ENCODE peak calls at places on chromosomes 7 and 10, in eight cellular contexts. H, J, O, V, B, M, R and E are unnamed samples.

GRCh38 chr10:119209050-119209735 is 1.8 kb downstream of the GRK5 start:
- DNase-seq in O (peak; percentile 88), H (peak; percentile 80), M (no peak), J (peak; percentile 25), V (no peak), B (peak; percentile 79), R (no peak), E (peak; percentile 67)

GRCh38 chr7:20784311-20785210 is 2.1 kb downstream of the SP8 start:
- DNase-seq in V (peak; percentile 53), M (no peak), H (no peak), J (no peak), B (no peak), O (no peak), R (peak; percentile 18), E (no peak)

GRCh38 chr7:2162959-2163358 is 69.8 kb downstream of the MAD1L1 start:
- DNase-seq in H (no peak), J (no peak), M (no peak), O (peak; percentile 55), V (no peak), R (no peak), B (no peak), E (no peak)

GRCh38 chr7:130319541-130319940 is 25.1 kb upstream of the CPA5 start:
- DNase-seq in J (no peak), M (no peak), B (no peak), H (no peak), V (no peak), O (no peak), R (no peak), E (no peak)

GRCh38 chr10:132158810-132159209 is 27.9 kb upstream of the DPYSL4 start:
- DNase-seq in M (no peak), R (no peak), O (no peak), B (no peak), V (no peak), J (no peak), H (peak; percentile 18), E (no peak)

GRCh38 chr7:54995631-54996340 is 23.0 kb upstream of the EGFR start:
- DNase-seq in J (no peak), R (no peak), H (no peak), V (peak; percentile 60), B (no peak), O (no peak), M (no peak), E (no peak)

GRCh38 chr10:122279725-122280141 is 8.6 kb downstream of the BTBD16 start:
- DNase-seq in B (peak; percentile 69), V (no peak), O (peak; percentile 60), H (no peak), M (no peak), R (no peak), J (no peak), E (no peak)

GRCh38 chr10:11533328-11533781 is 78.1 kb downstream of the USP6NL start:
- DNase-seq in O (no peak), R (no peak), B (no peak), J (no peak), H (no peak), M (no peak), V (no peak), E (no peak)

GRCh38 chr10:46268076-46268881 is 18.5 kb upstream of the ANTXRL start:
- DNase-seq in V (no peak), R (no peak), H (no peak), O (no peak), J (peak; percentile 39), B (no peak), M (no peak), E (no peak)

GRCh38 chr7:28005848-28006233 is 174.8 kb downstream of the JAZF1 start:
- DNase-seq in H (no peak), R (no peak), B (no peak), V (no peak), O (no peak), J (no peak), M (no peak), E (no peak)

GRCh38 chr7:95046494-95047240 is 139.3 kb downstream of the PPP1R9A start:
- DNase-seq in B (no peak), V (no peak), J (no peak), R (no peak), O (no peak), M (peak; percentile 60), H (no peak), E (no peak)

GRCh38 chr7:118478931-118479330 is 254.4 kb downstream of the ANKRD7 start:
- DNase-seq in B (no peak), O (no peak), M (no peak), V (no peak), H (no peak), R (no peak), J (no peak), E (no peak)

GRCh38 chr10:132392811-132393694 is 3.9 kb upstream of the PWWP2B start:
- DNase-seq in R (no peak), O (peak; percentile 51), V (no peak), B (no peak), J (no peak), M (no peak), H (peak; percentile 40), E (no peak)

GRCh38 chr7:157550300-157551275 is 213.8 kb downstream of the DNAJB6 start:
- DNase-seq in V (no peak), R (no peak), H (no peak), O (no peak), M (no peak), J (no peak), B (no peak), E (no peak)

GRCh38 chr10:61545170-61545569 is 92.0 kb upstream of the TMEM26 start:
- DNase-seq in H (no peak), V (no peak), M (no peak), O (no peak), B (no peak), R (no peak), J (no peak), E (no peak)

GRCh38 chr7:13988765-13989137 is 715 bp downstream of the ETV1 start:
- DNase-seq in M (no peak), H (no peak), J (no peak), B (peak; percentile 15), V (no peak), O (peak; percentile 17), R (no peak), E (no peak)

GRCh38 chr7:30206466-30206865 is 71.7 kb downstream of the MTURN start:
- DNase-seq in M (peak; percentile 18), B (no peak), V (peak; percentile 33), H (no peak), J (no peak), O (no peak), R (no peak), E (peak; percentile 81)

GRCh38 chr10:114631678-114632417 is 26.2 kb downstream of the ABLIM1 start:
- DNase-seq in M (no peak), J (no peak), H (peak; percentile 57), O (peak; percentile 26), B (peak; percentile 30), R (peak; percentile 17), V (no peak), E (peak; percentile 70)

GRCh38 chr7:110943686-110944350 is 147.1 kb upstream of the LRRN3 start:
- DNase-seq in B (no peak), R (no peak), M (no peak), V (no peak), O (no peak), H (no peak), J (no peak), E (peak; percentile 22)

GRCh38 chr7:7793921-7794320 is 75.5 kb upstream of the RPA3 start:
- DNase-seq in O (no peak), J (no peak), B (no peak), M (no peak), R (no peak), V (no peak), H (no peak), E (no peak)

GRCh38 chr10:5502903-5503835 is 3.8 kb upstream of the CALML5 start:
- DNase-seq in H (no peak), V (no peak), O (no peak), J (no peak), R (no peak), B (no peak), M (no peak), E (no peak)

GRCh38 chr10:98858525-98858924 is 377.1 kb downstream of the HPSE2 start:
- DNase-seq in V (no peak), H (no peak), M (no peak), R (no peak), B (no peak), J (no peak), O (no peak), E (no peak)

GRCh38 chr10:74500026-74500704 is 326.2 kb upstream of the KAT6B start:
- DNase-seq in M (no peak), R (no peak), V (no peak), H (no peak), B (no peak), J (no peak), O (no peak), E (no peak)

GRCh38 chr10:19915816-19916215 is 99.6 kb downstream of the PLXDC2 start:
- DNase-seq in M (no peak), R (no peak), H (no peak), J (no peak), V (no peak), B (no peak), O (no peak), E (no peak)

GRCh38 chr7:128829391-128830166 is 627 bp upstream of the FLNC start:
- DNase-seq in O (peak; percentile 21), V (peak; percentile 48), R (no peak), H (peak; percentile 55), M (no peak), J (no peak), B (no peak), E (no peak)

GRCh38 chr7:24755096-24755495 is 2.2 kb downstream of the GSDME start:
- DNase-seq in V (no peak), J (no peak), M (no peak), O (no peak), H (no peak), B (no peak), R (no peak), E (no peak)

GRCh38 chr10:692682-693351 is 3.3 kb upstream of the DIP2C start:
- DNase-seq in V (no peak), B (no peak), H (no peak), R (no peak), M (no peak), J (no peak), O (no peak), E (no peak)